ENCODE peak calls at places on chromosomes 3 and 15, in six cellular contexts. One of them, this sample, is unnamed.

GRCh38 chr15:29270169-29270955 is 740 bp upstream of the NSMCE3 start:
- DNase-seq in sigmoid colon: no peak
- DNase-seq in tibial artery: no peak
- DNase-seq in psoas muscle: no peak
- DNase-seq in fibroblast of lung: peak; percentile 59
- DNase-seq in SK-N-SH: peak; percentile 22
- DNase-seq in this sample: no peak

GRCh38 chr15:85854345-85855097 is 59.8 kb upstream of the KLHL25 start:
- DNase-seq in sigmoid colon: no peak
- DNase-seq in tibial artery: no peak
- DNase-seq in psoas muscle: no peak
- DNase-seq in fibroblast of lung: peak; percentile 71
- DNase-seq in SK-N-SH: peak; percentile 78
- DNase-seq in this sample: no peak

GRCh38 chr3:134852893-134853351 is 57.9 kb downstream of the EPHB1 start:
- DNase-seq in sigmoid colon: no peak
- DNase-seq in tibial artery: no peak
- DNase-seq in psoas muscle: no peak
- DNase-seq in fibroblast of lung: no peak
- DNase-seq in SK-N-SH: no peak
- DNase-seq in this sample: no peak

GRCh38 chr3:8988791-8989558 is 25.7 kb upstream of the RAD18 start:
- DNase-seq in sigmoid colon: no peak
- DNase-seq in tibial artery: no peak
- DNase-seq in psoas muscle: no peak
- DNase-seq in fibroblast of lung: no peak
- DNase-seq in SK-N-SH: no peak
- DNase-seq in this sample: no peak

GRCh38 chr3:90062018-90062417 is 954.6 kb downstream of the EPHA3 start:
- DNase-seq in sigmoid colon: no peak
- DNase-seq in tibial artery: no peak
- DNase-seq in psoas muscle: no peak
- DNase-seq in fibroblast of lung: peak; percentile 82
- DNase-seq in SK-N-SH: no peak
- DNase-seq in this sample: no peak

GRCh38 chr15:62719316-62719715 is 323.2 kb upstream of the TPM1 start:
- DNase-seq in sigmoid colon: no peak
- DNase-seq in tibial artery: no peak
- DNase-seq in psoas muscle: no peak
- DNase-seq in fibroblast of lung: no peak
- DNase-seq in SK-N-SH: no peak
- DNase-seq in this sample: no peak

GRCh38 chr3:149596136-149596770 is 61.6 kb downstream of the WWTR1 start:
- DNase-seq in sigmoid colon: no peak
- DNase-seq in tibial artery: no peak
- DNase-seq in psoas muscle: no peak
- DNase-seq in fibroblast of lung: peak; percentile 48
- DNase-seq in SK-N-SH: no peak
- DNase-seq in this sample: no peak

GRCh38 chr3:70000028-70000410 is 486 bp downstream of the SAMMSON start:
- DNase-seq in sigmoid colon: no peak
- DNase-seq in tibial artery: no peak
- DNase-seq in psoas muscle: no peak
- DNase-seq in fibroblast of lung: no peak
- DNase-seq in SK-N-SH: no peak
- DNase-seq in this sample: no peak

GRCh38 chr15:71397377-71397776 is 282.1 kb downstream of the THSD4 start:
- DNase-seq in sigmoid colon: no peak
- DNase-seq in tibial artery: no peak
- DNase-seq in psoas muscle: peak; percentile 21
- DNase-seq in fibroblast of lung: peak; percentile 51
- DNase-seq in SK-N-SH: no peak
- DNase-seq in this sample: peak; percentile 70

GRCh38 chr3:183290216-183290615 is 37.2 kb downstream of the B3GNT5 start:
- DNase-seq in sigmoid colon: no peak
- DNase-seq in tibial artery: no peak
- DNase-seq in psoas muscle: no peak
- DNase-seq in fibroblast of lung: no peak
- DNase-seq in SK-N-SH: no peak
- DNase-seq in this sample: no peak

GRCh38 chr3:152089528-152089927 is 179.2 kb upstream of the MBNL1 start:
- DNase-seq in sigmoid colon: no peak
- DNase-seq in tibial artery: no peak
- DNase-seq in psoas muscle: no peak
- DNase-seq in fibroblast of lung: no peak
- DNase-seq in SK-N-SH: no peak
- DNase-seq in this sample: no peak

GRCh38 chr3:107710851-107711250 is 188.1 kb downstream of the BBX start:
- DNase-seq in sigmoid colon: peak; percentile 69
- DNase-seq in tibial artery: no peak
- DNase-seq in psoas muscle: peak; percentile 59
- DNase-seq in fibroblast of lung: peak; percentile 26
- DNase-seq in SK-N-SH: no peak
- DNase-seq in this sample: peak; percentile 65

GRCh38 chr3:131532645-131533044 is 29.9 kb upstream of the MRPL3 start:
- DNase-seq in sigmoid colon: no peak
- DNase-seq in tibial artery: no peak
- DNase-seq in psoas muscle: no peak
- DNase-seq in fibroblast of lung: no peak
- DNase-seq in SK-N-SH: no peak
- DNase-seq in this sample: no peak

GRCh38 chr3:51510996-51511395 is 11.2 kb upstream of the DCAF1 start:
- DNase-seq in sigmoid colon: no peak
- DNase-seq in tibial artery: no peak
- DNase-seq in psoas muscle: no peak
- DNase-seq in fibroblast of lung: no peak
- DNase-seq in SK-N-SH: no peak
- DNase-seq in this sample: no peak

GRCh38 chr3:88985491-88985890 is 121.9 kb upstream of the EPHA3 start:
- DNase-seq in sigmoid colon: no peak
- DNase-seq in tibial artery: no peak
- DNase-seq in psoas muscle: no peak
- DNase-seq in fibroblast of lung: peak; percentile 11
- DNase-seq in SK-N-SH: no peak
- DNase-seq in this sample: no peak

GRCh38 chr3:45145223-45145622 is 955 bp downstream of the CDCP1 start:
- DNase-seq in sigmoid colon: no peak
- DNase-seq in tibial artery: no peak
- DNase-seq in psoas muscle: no peak
- DNase-seq in fibroblast of lung: peak; percentile 37
- DNase-seq in SK-N-SH: peak; percentile 28
- DNase-seq in this sample: no peak

GRCh38 chr15:51708013-51708412 is 26.7 kb downstream of the SCG3 start:
- DNase-seq in sigmoid colon: peak; percentile 68
- DNase-seq in tibial artery: no peak
- DNase-seq in psoas muscle: no peak
- DNase-seq in fibroblast of lung: no peak
- DNase-seq in SK-N-SH: no peak
- DNase-seq in this sample: no peak

GRCh38 chr3:129022114-129022994 is 21.2 kb downstream of the EFCC1 start:
- DNase-seq in sigmoid colon: peak; percentile 96
- DNase-seq in tibial artery: peak; percentile 53
- DNase-seq in psoas muscle: peak; percentile 82
- DNase-seq in fibroblast of lung: peak; percentile 92
- DNase-seq in SK-N-SH: peak; percentile 76
- DNase-seq in this sample: peak; percentile 80

GRCh38 chr3:129022995-129023332 is 21.9 kb downstream of the EFCC1 start:
- DNase-seq in sigmoid colon: no peak
- DNase-seq in tibial artery: peak; percentile 4
- DNase-seq in psoas muscle: no peak
- DNase-seq in fibroblast of lung: no peak
- DNase-seq in SK-N-SH: no peak
- DNase-seq in this sample: no peak

GRCh38 chr3:129025691-129026435 is 24.8 kb downstream of the EFCC1 start:
- DNase-seq in sigmoid colon: peak; percentile 89
- DNase-seq in tibial artery: peak; percentile 39
- DNase-seq in psoas muscle: peak; percentile 58
- DNase-seq in fibroblast of lung: peak; percentile 40
- DNase-seq in SK-N-SH: peak; percentile 62
- DNase-seq in this sample: peak; percentile 68

GRCh38 chr3:129025108-129025507 is 24.0 kb downstream of the EFCC1 start:
- DNase-seq in sigmoid colon: peak; percentile 59
- DNase-seq in tibial artery: peak; percentile 48
- DNase-seq in psoas muscle: no peak
- DNase-seq in fibroblast of lung: no peak
- DNase-seq in SK-N-SH: no peak
- DNase-seq in this sample: no peak

DNA sequence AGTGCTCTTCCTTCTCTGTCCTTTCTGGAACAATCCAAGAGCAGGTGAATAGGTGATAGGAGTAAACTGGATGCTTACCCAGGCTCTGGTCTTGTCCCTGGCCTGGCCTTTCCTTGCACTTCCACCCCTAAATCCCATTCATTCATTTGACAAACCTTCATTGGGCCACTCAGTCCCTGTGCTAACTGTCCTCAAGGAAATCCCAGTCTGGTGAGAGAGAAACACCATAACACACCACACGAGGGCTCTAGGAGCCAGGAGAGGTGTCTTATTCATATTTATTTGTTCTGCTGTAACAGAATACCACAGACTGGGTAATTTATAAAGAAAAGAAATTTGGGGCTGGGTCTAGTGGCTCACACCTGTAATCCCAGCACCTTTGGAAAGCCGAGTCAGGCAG is 22.8 kb downstream of the EFCC1 start:
- DNase-seq in sigmoid colon: no peak
- DNase-seq in tibial artery: no peak
- DNase-seq in psoas muscle: no peak
- DNase-seq in fibroblast of lung: peak; percentile 31
- DNase-seq in SK-N-SH: no peak
- DNase-seq in this sample: no peak
- TF ChIP-seq CTCF in sigmoid colon: no peak
- TF ChIP-seq CTCF in tibial artery: no peak
- TF ChIP-seq CTCF in psoas muscle: no peak
- TF ChIP-seq CTCF in fibroblast of lung: no peak
- TF ChIP-seq CTCF in SK-N-SH: no peak
- TF ChIP-seq CTCF in this sample: peak; percentile 11

GRCh38 chr15:73694419-73694818 is 10.2 kb downstream of the CD276 start:
- DNase-seq in sigmoid colon: peak; percentile 53
- DNase-seq in tibial artery: no peak
- DNase-seq in psoas muscle: no peak
- DNase-seq in fibroblast of lung: peak; percentile 68
- DNase-seq in SK-N-SH: no peak
- DNase-seq in this sample: no peak

GRCh38 chr15:73699249-73700040 is 15.3 kb downstream of the CD276 start:
- DNase-seq in sigmoid colon: no peak
- DNase-seq in tibial artery: no peak
- DNase-seq in psoas muscle: no peak
- DNase-seq in fibroblast of lung: no peak
- DNase-seq in SK-N-SH: no peak
- DNase-seq in this sample: no peak

GRCh38 chr15:73695773-73696640 is 11.8 kb downstream of the CD276 start:
- DNase-seq in sigmoid colon: peak; percentile 57
- DNase-seq in tibial artery: no peak
- DNase-seq in psoas muscle: no peak
- DNase-seq in fibroblast of lung: no peak
- DNase-seq in SK-N-SH: no peak
- DNase-seq in this sample: peak; percentile 56

GRCh38 chr15:73696641-73697001 is 12.4 kb downstream of the CD276 start:
- DNase-seq in sigmoid colon: no peak
- DNase-seq in tibial artery: no peak
- DNase-seq in psoas muscle: no peak
- DNase-seq in fibroblast of lung: no peak
- DNase-seq in SK-N-SH: no peak
- DNase-seq in this sample: no peak

DNA sequence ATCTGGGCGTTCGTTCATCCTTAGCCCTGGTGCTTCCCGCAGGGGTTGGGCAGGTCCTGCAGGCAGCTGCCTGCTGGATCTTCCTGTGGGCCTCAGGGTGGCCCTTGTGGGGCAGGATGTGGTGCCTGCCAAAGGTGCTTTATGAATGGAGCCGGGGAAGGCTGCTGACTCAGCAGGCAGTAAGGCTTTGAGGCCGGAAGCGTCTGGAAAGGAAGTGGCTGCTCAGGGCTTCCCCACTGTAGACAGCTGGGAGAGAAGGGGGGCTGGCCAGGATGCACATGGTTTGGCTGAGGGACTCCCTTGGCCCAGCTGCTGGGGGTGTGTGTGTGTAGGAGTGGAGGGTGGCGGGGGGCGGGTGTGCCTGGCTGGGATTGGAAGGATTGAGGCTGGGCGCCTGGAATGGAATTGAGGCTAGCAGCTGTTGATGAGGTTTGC is 12.9 kb downstream of the CD276 start:
- DNase-seq in sigmoid colon: peak; percentile 93
- DNase-seq in tibial artery: peak; percentile 87
- DNase-seq in psoas muscle: peak; percentile 85
- DNase-seq in fibroblast of lung: peak; percentile 95
- DNase-seq in SK-N-SH: peak; percentile 84
- DNase-seq in this sample: peak; percentile 85
- H3K27me3 ChIP-seq in sigmoid colon: no peaks in the 10 kb centered on the region
- H3K27me3 ChIP-seq in tibial artery: no peaks in the 10 kb centered on the region
- H3K27me3 ChIP-seq in psoas muscle: no peaks in the 10 kb centered on the region
- H3K27me3 ChIP-seq in fibroblast of lung: no peaks in the 10 kb centered on the region
- H3K27me3 ChIP-seq in SK-N-SH: no peaks in the 10 kb centered on the region
- H3K27me3 ChIP-seq in this sample: no peaks in the 10 kb centered on the region

DNA sequence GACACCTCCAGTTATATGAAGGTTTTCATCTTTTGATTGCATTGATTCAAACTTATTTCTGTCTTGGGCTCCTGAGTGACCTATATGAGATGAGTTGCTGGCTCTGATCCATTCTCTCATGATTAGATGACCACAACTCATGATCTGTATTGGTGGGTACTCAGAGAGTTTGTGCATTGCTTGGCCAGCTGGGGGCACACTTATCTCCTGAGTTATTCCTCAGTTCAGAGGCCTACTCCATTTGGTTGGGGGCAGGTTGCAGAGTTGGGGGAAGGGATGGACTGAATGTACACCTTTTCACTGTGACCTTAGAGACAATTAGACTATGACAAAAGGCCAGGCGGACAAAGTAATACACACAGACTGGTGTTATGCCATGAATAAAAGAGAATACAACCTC is 166.2 kb upstream of the SEMA6D start:
- DNase-seq in sigmoid colon: no peak
- DNase-seq in tibial artery: no peak
- DNase-seq in psoas muscle: no peak
- DNase-seq in fibroblast of lung: no peak
- DNase-seq in SK-N-SH: no peak
- DNase-seq in this sample: no peak
- TF ChIP-seq CTCF in sigmoid colon: no peak
- TF ChIP-seq CTCF in tibial artery: no peak
- TF ChIP-seq CTCF in psoas muscle: no peak
- TF ChIP-seq CTCF in fibroblast of lung: no peak
- TF ChIP-seq CTCF in SK-N-SH: peak; percentile 17
- TF ChIP-seq CTCF in this sample: no peak

DNA sequence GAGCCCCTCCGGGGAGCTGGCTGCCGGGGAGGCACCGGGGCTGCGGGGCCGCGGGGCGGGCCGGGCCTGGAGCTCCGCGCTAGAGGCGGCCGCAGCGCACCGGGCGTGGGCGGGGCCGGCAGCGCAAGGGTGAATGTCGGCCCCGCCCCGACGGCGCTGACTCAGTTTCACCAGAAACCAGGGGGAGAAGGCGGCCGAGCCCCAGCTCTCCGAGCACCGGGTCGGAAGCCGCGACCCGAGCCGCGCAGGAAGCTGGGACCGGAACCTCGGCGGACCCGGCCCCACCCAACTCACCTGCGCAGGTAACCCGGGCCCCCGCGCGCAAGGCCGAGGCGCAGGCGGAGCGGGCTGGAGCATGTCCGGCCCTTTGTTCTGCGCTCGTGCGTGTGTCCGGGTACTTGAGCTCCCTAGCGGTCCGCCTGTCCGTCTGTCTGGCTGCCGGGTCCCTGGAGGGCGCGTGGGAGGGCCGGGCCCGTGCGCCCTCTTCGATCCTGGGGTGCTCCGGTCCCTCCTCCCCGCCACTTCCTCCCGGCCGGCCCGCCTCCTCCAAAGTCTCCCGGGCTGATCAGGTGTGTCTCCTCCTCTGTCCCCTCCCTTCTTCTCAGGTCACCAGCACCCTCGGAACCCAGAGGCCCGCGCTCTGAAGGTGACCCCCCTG is at the start of gene SPINT1:
- DNase-seq in sigmoid colon: no peak
- DNase-seq in tibial artery: no peak
- DNase-seq in psoas muscle: no peak
- DNase-seq in fibroblast of lung: no peak
- DNase-seq in SK-N-SH: peak; percentile 69
- DNase-seq in this sample: peak; percentile 89
- H3K27me3 ChIP-seq in sigmoid colon: peaks cover 35% of the 10 kb centered on the region
- H3K27me3 ChIP-seq in tibial artery: no peaks in the 10 kb centered on the region
- H3K27me3 ChIP-seq in psoas muscle: peaks cover 22% of the 10 kb centered on the region
- H3K27me3 ChIP-seq in fibroblast of lung: peaks cover 41% of the 10 kb centered on the region
- H3K27me3 ChIP-seq in SK-N-SH: peaks cover 9% of the 10 kb centered on the region
- H3K27me3 ChIP-seq in this sample: peaks cover 6% of the 10 kb centered on the region